ENCODE peak calls at places on chromosomes 5 and 9, in nine cellular contexts. T, Q, S, X, K, J, N, E and M are unnamed samples. For H4K20me1, the result is how much of the 10 kb centered on the place peaks cover.

GRCh38 chr9:37925786-37926736 is 22.1 kb upstream of the SLC25A51 start:
- DNase-seq in X (no peak), S (peak), N (no peak), T (no peak), K (peak), Q (no peak), J (no peak), E (no peak), M (peak)

GRCh38 chr9:112541690-112542089 is 55.1 kb downstream of the KIAA1958 start:
- DNase-seq in X (no peak), Q (no peak), E (no peak), N (no peak), J (no peak), S (peak), K (no peak), T (no peak), M (peak)

GRCh38 chr9:106921989-106922388 is 59.0 kb downstream of the ZNF462 start:
- DNase-seq in J (no peak), Q (no peak), S (peak), N (no peak), K (no peak), X (no peak), E (no peak), T (no peak), M (peak)

GRCh38 chr9:83355024-83355444 is 183.2 kb downstream of the FRMD3 start:
- DNase-seq in N (no peak), T (no peak), K (no peak), Q (no peak), E (no peak), J (peak), S (peak), X (no peak), M (peak)

GRCh38 chr9:113910036-113910639 is 34.0 kb downstream of the ZNF618 start:
- DNase-seq in X (no peak), S (no peak), T (no peak), K (no peak), Q (no peak), E (no peak), J (no peak), N (no peak), M (no peak)

GRCh38 chr9:127735530-127736176 is 559 bp upstream of the TOR2A start:
- DNase-seq in K (no peak), J (peak), E (peak), T (no peak), Q (no peak), X (no peak), N (no peak), S (no peak), M (no peak)

GRCh38 chr5:116420540-116420939 is 154.1 kb downstream of the SEMA6A start:
- DNase-seq in Q (no peak), E (no peak), N (no peak), J (no peak), K (peak), T (no peak), X (no peak), S (no peak), M (no peak)

GRCh38 chr5:88290801-88291200 is 22.2 kb upstream of the TMEM161B start:
- DNase-seq in T (no peak), X (no peak), E (no peak), Q (peak), K (no peak), S (peak), J (no peak), N (no peak), M (no peak)

GRCh38 chr5:132747064-132747692 is at the start of gene CCNI2:
- DNase-seq in K (peak), Q (no peak), J (peak), E (no peak), S (no peak), X (peak), T (no peak), N (no peak), M (peak)

GRCh38 chr9:131270171-131271015 is 5.9 kb downstream of the FAM78A start:
- DNase-seq in X (no peak), E (no peak), N (no peak), J (no peak), Q (no peak), K (peak), T (peak), S (no peak), M (no peak)

GRCh38 chr5:97764700-97765099 is 581.7 kb upstream of the RIOK2 start:
- DNase-seq in S (peak), E (no peak), Q (peak), N (no peak), J (no peak), K (no peak), X (no peak), T (no peak), M (peak)

GRCh38 chr5:174750720-174751119 is 26.3 kb downstream of the MSX2 start:
- DNase-seq in X (no peak), J (no peak), Q (no peak), T (no peak), E (no peak), K (no peak), S (peak), N (no peak), M (peak)

GRCh38 chr9:14799030-14799429 is 76.5 kb upstream of the CER1 start:
- DNase-seq in S (no peak), K (no peak), J (no peak), T (no peak), N (no peak), X (no peak), E (no peak), Q (no peak), M (no peak)

GRCh38 chr5:14035859-14036440 is 91.5 kb upstream of the DNAH5 start:
- DNase-seq in T (no peak), S (peak), K (peak), Q (peak), X (peak), N (peak), J (peak), E (peak), M (peak)

GRCh38 chr5:92467695-92468094 is 1084.6 kb upstream of the ARRDC3 start:
- DNase-seq in Q (no peak), K (no peak), X (no peak), T (no peak), J (no peak), S (no peak), N (no peak), E (no peak), M (no peak)

GRCh38 chr9:12855066-12855465 is 80.2 kb downstream of the LURAP1L start:
- DNase-seq in T (no peak), K (no peak), Q (no peak), S (no peak), N (no peak), X (no peak), J (no peak), E (no peak), M (no peak)

GRCh38 chr5:143837306-143837848 is 25.4 kb downstream of the HMHB1 start:
- DNase-seq in T (no peak), Q (no peak), J (no peak), N (no peak), K (no peak), S (peak), E (no peak), X (no peak), M (peak)

GRCh38 chr9:73543727-73544126 is 392.1 kb downstream of the ANXA1 start:
- DNase-seq in S (no peak), N (no peak), T (no peak), J (no peak), K (no peak), E (no peak), X (no peak), Q (no peak), M (no peak)

GRCh38 chr9:133003071-133003461 is 24.6 kb downstream of the GFI1B start:
- DNase-seq in N (no peak), X (no peak), K (no peak), T (no peak), Q (no peak), E (no peak), S (no peak), J (no peak), M (no peak)

GRCh38 chr5:123438902-123439301 is 15.7 kb upstream of the CEP120 start:
- DNase-seq in E (no peak), K (peak), J (no peak), T (no peak), Q (peak), N (no peak), S (peak), X (no peak), M (no peak)

GRCh38 chr5:176386491-176386890 is 1.9 kb downstream of the NOP16 start:
- DNase-seq in T (no peak), J (no peak), S (no peak), E (no peak), X (no peak), N (no peak), Q (no peak), K (no peak), M (no peak)

GRCh38 chr9:98516897-98517503 is 191.7 kb downstream of the GABBR2 start:
- DNase-seq in J (no peak), E (no peak), T (no peak), S (no peak), N (no peak), X (no peak), K (no peak), Q (no peak), M (no peak)

GRCh38 chr9:70601000-70601929 is 186.8 kb upstream of the KLF9 start:
- DNase-seq in X (no peak), Q (peak), N (no peak), J (no peak), S (peak), T (no peak), E (no peak), K (peak), M (peak)

DNA sequence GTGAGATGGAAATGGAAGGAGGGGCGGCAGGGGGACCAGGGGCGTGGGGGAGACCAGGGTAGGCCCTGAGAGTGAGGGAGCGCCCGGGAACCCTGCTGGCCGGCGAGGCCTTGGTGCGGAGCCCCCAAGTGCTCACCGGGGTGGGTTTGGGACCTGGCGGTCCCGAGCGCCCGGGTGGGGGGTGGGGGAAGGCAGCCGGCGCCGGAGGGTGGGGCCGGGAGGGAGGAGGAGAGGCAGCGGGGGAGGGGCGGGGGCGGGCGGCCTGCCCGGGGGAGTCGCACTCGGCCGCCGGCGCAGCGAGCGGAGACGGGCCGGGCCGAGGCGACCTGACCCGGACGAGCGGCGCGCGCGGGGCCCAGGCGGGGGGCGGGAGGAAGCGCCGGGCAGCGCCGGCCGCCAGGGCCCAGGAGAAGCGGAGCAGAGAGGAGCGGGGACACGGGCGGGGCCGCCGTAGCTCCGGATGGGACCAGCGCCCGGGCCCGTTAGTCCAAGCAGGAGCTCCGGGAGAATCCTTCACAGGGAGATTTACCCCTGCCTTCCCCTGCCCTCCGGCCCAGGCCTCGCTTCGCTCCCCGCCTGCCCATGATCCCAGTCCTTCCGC is at the start of gene NPR2:
- DNase-seq in J (peak), K (peak), E (no peak), N (no peak), S (peak), X (peak), T (no peak), Q (no peak), M (peak)
- H3K4me3 ChIP-seq in J (peak), K (no peak), E (no peak), N (no peak), S (peak), X (peak), T (no peak), Q (no peak), M (peak)

DNA sequence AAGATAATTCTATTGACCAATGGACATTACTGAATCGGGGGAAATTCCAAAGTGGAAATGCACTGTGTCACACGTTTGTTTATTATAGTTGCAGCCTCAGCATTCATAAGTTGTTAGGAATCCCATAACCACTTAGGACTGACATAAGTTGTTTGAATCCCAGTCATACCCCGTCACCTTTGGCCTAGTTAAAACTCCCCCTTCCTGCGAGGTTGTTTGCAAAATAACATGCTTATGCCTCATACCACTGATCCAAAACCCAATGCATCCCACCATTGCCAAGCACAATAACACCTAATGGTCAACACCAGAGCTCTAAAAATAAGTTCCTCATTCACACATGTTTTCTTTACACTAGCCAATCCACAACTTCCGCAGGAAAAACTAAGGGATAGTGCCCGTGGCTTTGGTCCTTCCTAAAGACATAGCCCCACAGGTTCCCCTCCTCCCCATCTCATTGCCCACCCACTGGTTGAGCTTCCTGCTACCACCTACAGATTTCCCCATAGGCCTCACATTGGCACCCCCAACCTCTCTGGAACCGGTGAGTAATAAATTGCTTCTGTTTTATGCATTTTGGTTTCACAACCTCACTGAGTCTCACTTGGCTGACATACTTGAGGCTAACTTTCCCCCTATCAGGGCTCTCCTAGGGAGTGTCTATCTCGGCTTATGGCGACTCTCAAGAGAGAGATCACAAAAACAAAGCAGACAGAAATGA is 42.3 kb upstream of the MUSK start:
- DNase-seq in J (no peak), N (no peak), Q (peak), S (peak), X (peak), E (no peak), T (no peak), K (peak), M (peak)
- H2AFZ ChIP-seq in J (no peak), N (no peak), Q (no peak), S (no peak), X (peak), E (no peak), T (no peak), K (peak), M (peak)

GRCh38 chr5:157842787-157843186 is 16.2 kb downstream of the CLINT1 start:
- DNase-seq in N (no peak), X (no peak), E (no peak), J (no peak), T (no peak), K (no peak), Q (peak), S (no peak), M (no peak)
- H4K20me1 ChIP-seq in N (under half), X (under half), E (under half), J (under half), T (under half), K (under half), Q (half or more), S (under half), M (under half)

GRCh38 chr5:179823937-179824744 is 3.4 kb downstream of the SQSTM1 start:
- DNase-seq in X (no peak), S (no peak), E (no peak), N (no peak), J (no peak), K (no peak), Q (no peak), T (no peak), M (no peak)
- H3K4me3 ChIP-seq in X (no peak), S (peak), E (no peak), N (no peak), J (no peak), K (no peak), Q (no peak), T (no peak), M (no peak)

DNA sequence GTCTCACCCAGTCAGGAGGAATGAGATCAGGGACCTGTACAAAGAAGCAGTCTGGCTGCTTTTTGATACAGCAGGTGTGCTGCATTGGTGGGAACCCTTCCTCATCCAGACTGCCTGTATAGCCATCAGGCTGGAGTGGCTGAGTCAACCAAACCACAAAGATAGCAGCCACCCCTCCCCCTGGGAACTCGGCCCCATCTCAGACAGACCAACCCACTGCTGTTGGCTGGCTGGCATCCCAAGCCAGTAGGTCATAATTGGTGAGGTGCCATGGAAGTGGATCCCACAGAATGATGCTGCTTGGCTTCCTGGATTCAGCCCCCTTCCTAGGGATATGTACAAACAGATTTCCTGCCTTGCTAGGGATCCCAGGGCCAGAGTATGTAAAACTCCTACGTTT is 60.9 kb downstream of the YTHDC2 start:
- DNase-seq in S (peak), E (no peak), Q (peak), N (no peak), K (no peak), X (no peak), T (no peak), J (no peak), M (peak)
- H2AFZ ChIP-seq in S (no peak), E (no peak), Q (no peak), N (no peak), K (no peak), X (no peak), T (no peak), J (no peak), M (no peak)

DNA sequence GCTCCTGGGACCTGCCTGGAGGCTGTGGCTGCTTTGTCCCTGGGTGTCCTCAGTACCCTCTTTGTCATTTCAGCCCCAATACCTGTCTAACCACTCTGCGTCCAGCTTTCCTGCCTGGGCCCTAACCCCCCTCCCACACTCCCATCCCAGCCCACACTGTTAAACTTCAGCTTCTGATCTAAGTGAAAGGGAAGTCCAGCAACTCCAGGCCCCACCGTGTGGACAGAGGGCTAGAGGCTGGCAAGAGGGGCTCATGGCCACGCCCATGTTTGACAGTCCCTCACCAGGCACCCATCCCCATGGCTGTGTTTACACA is 56.3 kb downstream of the SEMA4D start:
- DNase-seq in K (no peak), Q (no peak), J (no peak), S (no peak), N (no peak), X (no peak), E (no peak), T (no peak), M (no peak)
- H4K20me1 ChIP-seq in K (under half), Q (under half), J (under half), S (under half), N (under half), X (under half), E (under half), T (under half), M (under half)

GRCh38 chr5:43001748-43002147 is 38.4 kb downstream of the ANXA2R start:
- DNase-seq in T (no peak), K (no peak), S (no peak), E (no peak), N (no peak), X (no peak), J (no peak), Q (no peak), M (no peak)

GRCh38 chr5:42995152-42995751 is 44.9 kb downstream of the ANXA2R start:
- DNase-seq in Q (no peak), K (no peak), S (peak), E (no peak), N (no peak), T (no peak), X (no peak), J (peak), M (peak)

GRCh38 chr5:42994285-42995151 is 45.6 kb downstream of the ANXA2R start:
- DNase-seq in E (peak), K (peak), S (peak), J (peak), X (peak), N (peak), T (peak), Q (no peak), M (peak)

GRCh38 chr5:43000914-43001313 is 39.2 kb downstream of the ANXA2R start:
- DNase-seq in K (no peak), E (no peak), S (no peak), J (no peak), X (no peak), T (no peak), Q (no peak), N (no peak), M (no peak)

GRCh38 chr5:43000198-43000840 is 39.8 kb downstream of the ANXA2R start:
- DNase-seq in Q (no peak), S (peak), K (no peak), X (peak), J (peak), T (no peak), E (no peak), N (no peak), M (peak)
- H3K4me3 ChIP-seq in Q (no peak), S (peak), K (peak), X (peak), J (peak), T (no peak), E (no peak), N (no peak), M (peak)